ENCODE peak calls at places on chromosomes 7 and 10, in nine cellular contexts. R is progenitor cell of endocrine pancreas, N is right lobe of liver, V is lower lobe of right lung, Q is HCT116, K is endodermal cell, W is heart left ventricle, Y is left lung, S is HFF-Myc. B is an unnamed sample.

GRCh38 chr10:57096044-57096443 is 735.0 kb upstream of the ZWINT start:
- DNase-seq in R (no peak), N (no peak), V (no peak), Q (no peak), K (no peak), W (no peak), Y (no peak), S (no peak), B (no peak)

GRCh38 chr10:47396311-47396717 is 12.2 kb upstream of the ZNF488 start:
- DNase-seq in R (no peak), N (no peak), V (no peak), Q (no peak), K (no peak), W (no peak), Y (no peak), S (no peak), B (no peak)

GRCh38 chr10:48606530-48607355 is 1.9 kb upstream of the ARHGAP22 start:
- DNase-seq in R (no peak), N (peak), V (no peak), Q (no peak), K (peak), W (no peak), Y (peak), S (peak), B (peak)

GRCh38 chr10:119670717-119671116 is 19.5 kb downstream of the BAG3 start:
- DNase-seq in R (no peak), N (no peak), V (no peak), Q (no peak), K (no peak), W (no peak), Y (no peak), S (no peak), B (no peak)

GRCh38 chr7:33534830-33535229 is 370.5 kb upstream of the BMPER start:
- DNase-seq in R (no peak), N (no peak), V (no peak), Q (no peak), K (peak), W (no peak), Y (no peak), S (no peak), B (no peak)

GRCh38 chr7:18153183-18153748 is 125.6 kb upstream of the PRPS1L1 start:
- DNase-seq in R (no peak), N (no peak), V (no peak), Q (no peak), K (no peak), W (no peak), Y (no peak), S (no peak), B (no peak)

GRCh38 chr7:84191261-84191660 is 3.3 kb downstream of the SEMA3A start:
- DNase-seq in R (no peak), N (no peak), V (no peak), Q (no peak), K (no peak), W (no peak), Y (no peak), S (no peak), B (no peak)

GRCh38 chr10:60323171-60323570 is 66.5 kb downstream of the ANK3 start:
- DNase-seq in R (no peak), N (no peak), V (no peak), Q (no peak), K (no peak), W (no peak), Y (no peak), S (no peak), B (no peak)

GRCh38 chr10:12241810-12242529 is 46.0 kb downstream of the CDC123 start:
- DNase-seq in R (no peak), N (peak), V (no peak), Q (no peak), K (no peak), W (peak), Y (no peak), S (no peak), B (no peak)

GRCh38 chr7:69550991-69551390 is 47.3 kb upstream of the AUTS2 start:
- DNase-seq in R (no peak), N (no peak), V (no peak), Q (no peak), K (no peak), W (no peak), Y (no peak), S (no peak), B (no peak)

GRCh38 chr7:43871064-43871463 is 1.7 kb upstream of the MRPS24 start:
- DNase-seq in R (no peak), N (no peak), V (no peak), Q (no peak), K (no peak), W (no peak), Y (no peak), S (no peak), B (no peak)

GRCh38 chr7:99788554-99788953 is 4.6 kb upstream of the CYP3A4 start:
- DNase-seq in R (no peak), N (no peak), V (no peak), Q (no peak), K (no peak), W (no peak), Y (no peak), S (peak), B (no peak)

GRCh38 chr7:31203551-31203950 is 137.0 kb downstream of the NEUROD6 start:
- DNase-seq in R (no peak), N (peak), V (no peak), Q (no peak), K (no peak), W (no peak), Y (no peak), S (no peak), B (no peak)

GRCh38 chr10:24463683-24464426 is 254.9 kb downstream of the KIAA1217 start:
- DNase-seq in R (no peak), N (no peak), V (no peak), Q (no peak), K (no peak), W (no peak), Y (no peak), S (no peak), B (no peak)

GRCh38 chr10:6195376-6195775 is 7.4 kb upstream of the PFKFB3 start:
- DNase-seq in R (no peak), N (no peak), V (no peak), Q (no peak), K (no peak), W (no peak), Y (no peak), S (no peak), B (no peak)

GRCh38 chr10:99793819-99794218 is 11.4 kb downstream of the ABCC2 start:
- DNase-seq in R (no peak), N (no peak), V (no peak), Q (no peak), K (no peak), W (no peak), Y (no peak), S (no peak), B (no peak)

GRCh38 chr7:123360631-123361030 is 160.9 kb upstream of the SLC13A1 start:
- DNase-seq in R (no peak), N (no peak), V (no peak), Q (no peak), K (no peak), W (no peak), Y (no peak), S (no peak), B (no peak)

GRCh38 chr10:103739039-103739764 is 116.2 kb downstream of the SH3PXD2A start:
- DNase-seq in R (no peak), N (no peak), V (no peak), Q (no peak), K (peak), W (peak), Y (no peak), S (peak), B (no peak)

GRCh38 chr10:31422634-31423033 is 103.6 kb downstream of the ZEB1 start:
- DNase-seq in R (no peak), N (no peak), V (no peak), Q (no peak), K (no peak), W (no peak), Y (no peak), S (no peak), B (no peak)

GRCh38 chr7:41573881-41574280 is 129.0 kb downstream of the INHBA start:
- DNase-seq in R (no peak), N (no peak), V (no peak), Q (no peak), K (no peak), W (no peak), Y (no peak), S (no peak), B (no peak)

GRCh38 chr7:150375662-150376521 is 3.2 kb upstream of the ZNF775 start:
- DNase-seq in R (no peak), N (no peak), V (no peak), Q (no peak), K (no peak), W (no peak), Y (no peak), S (no peak), B (no peak)

GRCh38 chr7:19405546-19405945 is 260.3 kb upstream of the FERD3L start:
- DNase-seq in R (no peak), N (no peak), V (no peak), Q (no peak), K (no peak), W (no peak), Y (no peak), S (no peak), B (no peak)

GRCh38 chr10:60937784-60938654 is 6.0 kb downstream of the RHOBTB1 start:
- DNase-seq in R (no peak), N (no peak), V (no peak), Q (no peak), K (no peak), W (no peak), Y (no peak), S (no peak), B (no peak)

GRCh38 chr7:98281757-98282652 is 519 bp downstream of the BRI3 start:
- DNase-seq in R (no peak), N (peak), V (peak), Q (no peak), K (no peak), W (peak), Y (peak), S (no peak), B (no peak)

GRCh38 chr7:147635288-147635687 is 955.3 kb upstream of the C7orf33 start:
- DNase-seq in R (no peak), N (no peak), V (no peak), Q (no peak), K (no peak), W (no peak), Y (no peak), S (no peak), B (no peak)

GRCh38 chr7:156127166-156128134 is 315.2 kb upstream of the SHH start:
- DNase-seq in R (no peak), N (no peak), V (no peak), Q (no peak), K (peak), W (no peak), Y (no peak), S (no peak), B (no peak)

GRCh38 chr7:133436014-133436428 is 183.1 kb downstream of the EXOC4 start:
- DNase-seq in R (no peak), N (no peak), V (no peak), Q (no peak), K (no peak), W (no peak), Y (no peak), S (no peak), B (no peak)

GRCh38 chr7:77549103-77549870 is 12.2 kb downstream of the PTPN12 start:
- DNase-seq in R (no peak), N (no peak), V (no peak), Q (no peak), K (no peak), W (no peak), Y (no peak), S (no peak), B (no peak)
- TF ChIP-seq CTCF in R (no peak), N (no peak), V (no peak), Q (no peak), K (no peak), W (no peak), Y (no peak), S (no peak), B (no peak)

GRCh38 chr10:93745411-93746065 is 12.2 kb upstream of the LGI1 start:
- DNase-seq in R (no peak), N (peak), V (no peak), Q (no peak), K (peak), W (no peak), Y (no peak), S (no peak), B (no peak)
- TF ChIP-seq CTCF in R (peak), N (peak), V (no peak), Q (peak), K (peak), W (no peak), Y (no peak), S (peak), B (peak)

GRCh38 chr7:139995034-139995915 is 67.5 kb downstream of the PARP12 start:
- DNase-seq in R (no peak), N (peak), V (no peak), Q (no peak), K (no peak), W (peak), Y (no peak), S (no peak), B (no peak)
- TF ChIP-seq CTCF in R (no peak), N (no peak), V (no peak), Q (no peak), K (no peak), W (no peak), Y (no peak), S (no peak), B (no peak)

DNA sequence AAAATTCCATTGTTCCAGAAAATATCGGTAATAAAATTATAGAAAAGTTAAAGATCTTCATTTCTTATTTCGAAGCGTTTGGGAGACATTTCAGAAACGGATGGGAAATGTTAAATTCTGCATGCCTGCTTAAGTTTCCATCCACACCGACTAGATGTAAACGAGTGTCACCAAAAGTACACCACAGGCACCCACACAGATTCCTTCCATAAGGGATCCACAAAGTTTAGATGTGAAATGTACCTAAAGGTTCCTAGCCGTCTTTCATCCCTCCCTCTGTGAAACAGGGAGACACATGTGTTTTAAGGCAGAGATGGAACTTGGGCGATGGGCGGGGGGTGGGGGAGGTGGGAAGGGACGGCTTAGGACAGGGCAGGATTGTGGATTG is 621 bp upstream of the CAV1 start:
- DNase-seq in R (no peak), N (no peak), V (no peak), Q (no peak), K (no peak), W (no peak), Y (no peak), S (no peak), B (no peak)
- TF ChIP-seq CTCF in R (no peak), N (no peak), V (no peak), Q (no peak), K (no peak), W (no peak), Y (no peak), S (no peak), B (no peak)

GRCh38 chr10:44733743-44734488 is 177.2 kb upstream of the TMEM72 start:
- DNase-seq in R (no peak), N (no peak), V (no peak), Q (no peak), K (no peak), W (no peak), Y (no peak), S (no peak), B (no peak)
- TF ChIP-seq CTCF in R (peak), N (peak), V (no peak), Q (no peak), K (peak), W (no peak), Y (no peak), S (peak), B (peak)

DNA sequence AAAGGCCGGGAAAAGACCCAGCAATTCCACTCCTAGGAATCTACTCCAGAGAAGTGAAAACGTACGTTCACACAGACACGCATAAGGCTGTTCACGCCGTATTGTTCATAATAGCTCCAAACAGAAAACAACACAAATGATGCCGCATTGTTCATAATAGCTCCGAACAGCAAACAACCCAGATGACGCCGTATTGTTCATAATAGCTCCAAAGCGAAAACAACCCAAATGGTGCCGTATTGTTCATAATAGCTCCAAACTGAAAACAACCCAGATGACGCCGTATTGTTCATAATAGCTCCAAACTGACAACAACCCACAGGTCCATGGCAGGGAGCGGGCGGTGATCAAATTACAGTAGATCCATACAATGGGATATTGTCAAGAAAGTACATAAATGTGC is 85.2 kb upstream of the DNAAF5 start:
- DNase-seq in R (no peak), N (no peak), V (no peak), Q (peak), K (no peak), W (no peak), Y (no peak), S (no peak), B (no peak)
- TF ChIP-seq CTCF in R (no peak), N (no peak), V (no peak), Q (no peak), K (no peak), W (no peak), Y (no peak), S (no peak), B (no peak)

DNA sequence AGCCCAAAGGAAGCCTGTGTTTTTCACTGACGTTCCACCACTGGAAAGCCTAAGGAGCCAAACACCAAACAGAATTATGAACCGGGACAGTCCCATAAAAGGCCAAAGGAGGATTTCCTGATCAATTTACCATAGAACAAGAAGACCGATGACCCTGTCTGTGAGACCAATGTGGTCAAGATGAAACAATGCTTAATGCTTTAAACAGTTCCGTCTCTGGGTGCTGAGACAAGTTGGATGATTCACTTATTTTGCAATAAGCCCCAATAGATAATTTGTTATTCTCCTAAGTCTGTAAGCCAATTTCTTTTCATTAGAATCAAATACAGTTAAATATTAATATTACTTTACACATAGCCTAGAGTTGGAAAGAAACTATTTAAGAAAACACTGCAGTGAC is 134.9 kb downstream of the MICU1 start:
- DNase-seq in R (no peak), N (no peak), V (no peak), Q (no peak), K (no peak), W (no peak), Y (no peak), S (no peak), B (no peak)
- TF ChIP-seq CTCF in R (no peak), N (no peak), V (no peak), Q (no peak), K (no peak), W (no peak), Y (no peak), S (no peak), B (no peak)